ENCODE peak calls at places on chromosomes 11 and 22, in four cellular contexts. W is WTC11, I is OCI-LY7, R is progenitor cell of endocrine pancreas. M is an unnamed sample.

GRCh38 chr11:112949781-112950575 is 11.2 kb upstream of the NCAM1 start:
- DNase-seq in I (no peak), R (no peak), W (no peak), M (no peak)

GRCh38 chr11:105071060-105071732 is 26.1 kb upstream of the CARD16 start:
- DNase-seq in W (no peak), R (no peak), I (no peak), M (no peak)

GRCh38 chr22:49616356-49617231 is 211.1 kb downstream of the BRD1 start:
- DNase-seq in W (peak; percentile 23), R (no peak), I (no peak), M (no peak)

GRCh38 chr11:2746401-2747230 is 46.8 kb upstream of the KCNQ1OT1 start:
- DNase-seq in W (no peak), R (no peak), I (no peak), M (no peak)

GRCh38 chr11:129090056-129090455 is 102.1 kb downstream of the ARHGAP32 start:
- DNase-seq in W (no peak), I (no peak), R (no peak), M (no peak)

GRCh38 chr11:108733479-108734116 is 68.7 kb downstream of the DDX10 start:
- DNase-seq in I (no peak), W (no peak), R (no peak), M (peak; percentile 42)

GRCh38 chr11:9802291-9802861 is 138.5 kb downstream of the SWAP70 start:
- DNase-seq in I (peak; percentile 40), W (no peak), R (no peak), M (no peak)

GRCh38 chr22:44389181-44389580 is 76.4 kb upstream of the SHISAL1 start:
- DNase-seq in R (no peak), I (no peak), W (peak; percentile 9), M (no peak)

GRCh38 chr11:129375731-129376657 is at the start of gene BARX2:
- DNase-seq in I (no peak), R (peak; percentile 56), W (peak; percentile 74), M (peak; percentile 55)

GRCh38 chr11:118438314-118438931 is 2.1 kb downstream of the KMT2A start:
- DNase-seq in W (peak; percentile 27), R (no peak), I (peak; percentile 53), M (peak; percentile 68)

GRCh38 chr11:40381481-40381880 is 1078.0 kb downstream of the LRRC4C start:
- DNase-seq in R (no peak), W (no peak), I (no peak), M (no peak)

GRCh38 chr11:36048496-36049247 is 104.8 kb downstream of the LDLRAD3 start:
- DNase-seq in W (no peak), R (no peak), I (no peak), M (no peak)

DNA sequence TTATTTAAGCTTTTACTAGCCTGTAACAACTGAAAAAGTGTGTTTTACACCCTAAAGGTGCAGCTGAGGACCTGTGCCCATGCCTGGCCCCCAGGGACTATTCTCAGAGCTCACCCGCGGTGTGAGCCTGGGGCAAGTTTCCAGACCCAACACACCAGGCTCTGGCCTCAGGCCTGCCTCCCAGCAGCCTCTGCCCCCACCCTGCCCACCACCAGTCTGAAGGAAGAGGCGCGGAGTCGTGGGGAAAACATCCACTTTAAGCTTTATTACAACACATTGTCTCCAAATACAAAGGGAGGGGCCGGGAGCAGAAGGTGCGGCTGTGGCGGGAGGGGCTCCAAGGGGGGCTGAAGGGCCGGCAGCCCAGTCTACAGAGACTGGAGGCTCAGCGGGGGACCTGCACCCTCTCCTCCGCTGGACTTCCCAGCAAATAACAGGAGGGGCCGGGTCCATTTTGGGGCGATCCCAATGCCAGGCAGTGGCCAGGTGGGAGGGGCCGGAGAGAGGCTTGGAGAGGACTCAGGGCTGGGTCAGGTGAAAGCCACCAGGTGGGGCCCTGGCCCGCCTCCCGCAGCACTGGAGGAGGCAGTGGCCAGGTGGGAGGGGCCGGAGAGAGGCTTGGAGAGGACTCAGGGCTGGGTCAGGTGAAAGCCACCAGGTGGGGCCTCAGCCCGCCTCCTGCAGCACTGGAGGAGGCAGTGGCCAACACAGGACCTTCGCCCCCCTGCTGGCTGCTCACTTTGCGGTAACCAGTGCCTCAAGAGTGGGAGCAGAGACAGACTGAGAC is 18.1 kb downstream of the DUSP8 start:
- DNase-seq in R (no peak), I (no peak), W (peak; percentile 82), M (no peak)
- TF ChIP-seq CTCF in R (no peak), I (no peak), W (no peak), M (no peak)

DNA sequence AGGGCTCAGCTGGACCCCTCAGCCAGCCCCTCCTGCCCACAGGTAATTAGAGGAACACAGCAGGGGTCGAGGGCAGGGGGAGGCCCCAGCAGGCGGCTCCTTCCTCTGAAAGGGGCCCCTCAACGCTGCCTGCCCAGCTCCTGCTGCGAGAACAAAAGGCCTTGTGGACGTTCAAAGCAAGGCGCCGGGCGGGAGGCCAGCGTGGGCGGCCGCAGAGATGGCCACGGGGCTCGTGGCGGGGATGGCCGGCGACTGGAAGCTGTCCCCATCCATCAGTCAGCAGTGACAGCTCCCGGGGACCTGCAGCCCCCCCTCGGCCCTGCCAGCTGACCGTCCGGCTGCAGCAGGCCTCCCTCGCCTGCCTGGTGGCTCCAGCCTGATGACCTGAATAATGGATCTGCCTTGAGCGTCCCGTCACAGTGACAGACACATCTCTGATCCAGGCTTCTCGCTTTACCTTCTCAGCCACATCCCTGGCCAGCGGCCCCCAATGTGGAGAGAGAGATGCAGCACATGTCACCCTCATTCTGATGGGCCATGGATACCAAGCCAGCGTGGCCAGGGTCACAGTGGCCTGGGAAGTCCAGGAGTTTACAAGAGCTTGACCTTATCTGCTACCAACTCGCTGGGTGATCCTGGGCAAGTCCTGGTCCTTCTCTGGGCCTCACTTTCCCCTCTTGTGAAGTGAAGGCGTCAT is 159.3 kb downstream of the MN1 start:
- DNase-seq in R (no peak), I (no peak), W (no peak), M (no peak)
- TF ChIP-seq CTCF in R (no peak), I (no peak), W (no peak), M (no peak)

GRCh38 chr11:72228229-72228843 is 3.8 kb downstream of the INPPL1 start:
- DNase-seq in W (no peak), I (no peak), R (no peak), M (no peak)
- TF ChIP-seq CTCF in W (no peak), I (no peak), R (peak; percentile 16), M (no peak)

DNA sequence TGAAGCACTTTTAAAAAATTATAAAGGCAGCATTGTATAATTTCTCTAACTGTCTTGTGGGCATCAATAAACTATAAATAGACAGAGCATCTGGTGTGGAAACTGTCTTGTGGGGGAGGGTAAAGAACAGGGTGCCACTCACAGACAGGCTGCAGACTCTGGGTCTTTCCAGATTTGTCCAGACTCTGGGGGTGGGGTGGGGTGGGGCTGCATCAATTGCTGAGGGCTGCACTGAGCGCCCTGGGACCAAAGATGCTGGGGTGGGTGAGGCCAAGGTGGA is 333.4 kb downstream of the BUD13 start:
- DNase-seq in I (no peak), W (no peak), R (no peak), M (no peak)
- TF ChIP-seq CTCF in I (no peak), W (no peak), R (no peak), M (no peak)

DNA sequence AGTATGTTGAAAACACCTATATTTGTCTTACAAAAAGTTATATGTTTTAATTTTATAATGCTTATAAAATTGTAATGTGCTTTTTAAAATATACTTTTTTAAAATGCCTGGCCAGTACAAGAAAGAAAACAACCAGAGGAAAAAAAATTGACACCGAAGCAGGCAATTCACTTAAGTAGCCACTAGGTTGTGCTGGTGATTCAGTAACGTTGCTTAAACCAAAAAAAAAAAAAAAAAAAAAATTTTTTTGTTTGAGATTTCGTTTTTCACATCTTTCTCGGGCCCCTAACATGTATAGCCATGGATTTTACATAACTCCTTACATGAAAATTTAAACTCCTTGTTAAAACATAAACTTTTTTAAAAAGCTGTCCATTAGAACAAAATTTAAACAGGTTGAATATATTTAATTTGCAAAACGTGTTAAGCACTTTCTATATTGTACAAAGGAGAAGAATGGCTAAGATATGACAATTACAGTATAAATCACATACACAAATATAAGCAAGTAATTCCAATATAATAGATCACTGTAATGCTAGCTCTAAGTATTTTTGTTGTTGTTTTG is 9.2 kb downstream of the OR8B4 start:
- DNase-seq in R (no peak), W (no peak), I (peak; percentile 64), M (peak; percentile 57)
- TF ChIP-seq CTCF in R (peak; percentile 67), W (peak; percentile 40), I (peak; percentile 90), M (peak; percentile 64)

GRCh38 chr11:3861698-3862097 is 6.2 kb downstream of the STIM1 start:
- DNase-seq in R (no peak), W (no peak), I (no peak), M (no peak)
- TF ChIP-seq CTCF in R (no peak), W (no peak), I (no peak), M (no peak)

DNA sequence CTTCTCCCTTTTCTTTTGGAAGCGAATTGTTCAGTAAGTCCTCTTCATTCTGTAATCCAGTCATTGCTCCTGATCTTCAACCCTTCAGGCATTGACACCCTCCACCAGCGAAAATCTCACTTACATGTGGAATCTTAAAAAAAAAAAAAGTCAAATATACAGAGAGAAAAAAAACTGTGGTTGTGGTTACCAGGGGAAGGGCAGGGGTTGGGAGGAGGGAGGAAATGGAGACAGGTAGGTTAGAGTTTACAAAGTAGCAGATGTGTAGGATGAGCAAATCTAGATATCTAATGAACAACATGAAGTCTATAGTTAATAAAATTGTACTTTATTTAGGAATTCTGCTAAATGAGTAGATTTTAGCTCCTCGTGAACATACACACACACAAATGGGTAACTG is 17.7 kb upstream of the TMEM123 start:
- DNase-seq in I (no peak), R (no peak), W (no peak), M (no peak)
- TF ChIP-seq CTCF in I (no peak), R (no peak), W (no peak), M (no peak)

GRCh38 chr11:100936781-100937180 is 192.8 kb downstream of the PGR start:
- DNase-seq in I (no peak), W (no peak), R (no peak), M (no peak)

GRCh38 chr11:100930185-100930778 is 199.3 kb downstream of the PGR start:
- DNase-seq in W (no peak), R (no peak), I (peak; percentile 38), M (peak; percentile 7)

GRCh38 chr11:100929377-100929776 is 200.2 kb downstream of the PGR start:
- DNase-seq in W (no peak), R (no peak), I (no peak), M (peak; percentile 6)

GRCh38 chr11:100928426-100928825 is 201.2 kb downstream of the PGR start:
- DNase-seq in I (no peak), R (no peak), W (no peak), M (no peak)

GRCh38 chr11:100932474-100933100 is 197.0 kb downstream of the PGR start:
- DNase-seq in R (no peak), I (peak; percentile 22), W (no peak), M (peak; percentile 14)
- TF ChIP-seq CTCF in R (peak; percentile 50), I (peak; percentile 71), W (no peak), M (no peak)

M was measured in GM20000.